ENCODE peak calls at places on chromosomes 2 and 18, in four cellular contexts. P, K, M and G are unnamed samples.

GRCh38 chr2:233845301-233846060 is 8.9 kb downstream of the HJURP start:
- DNase-seq in M (no peak), P (no peak), K (no peak), G (no peak)

GRCh38 chr18:11167778-11168177 is 18.4 kb upstream of the PIEZO2 start:
- DNase-seq in P (no peak), K (peak; percentile 85), M (no peak), G (no peak)

GRCh38 chr2:158391876-158392275 is 64.7 kb downstream of the CCDC148 start:
- DNase-seq in P (no peak), M (no peak), K (peak; percentile 16), G (no peak)

GRCh38 chr2:48221846-48222516 is 308.0 kb upstream of the STON1 start:
- DNase-seq in K (no peak), P (no peak), M (no peak), G (no peak)

GRCh38 chr2:138421971-138422335 is 79.6 kb upstream of the SPOPL start:
- DNase-seq in K (peak; percentile 76), P (no peak), M (peak; percentile 76), G (no peak)

GRCh38 chr2:3039188-3040065 is 338.2 kb downstream of the EIPR1 start:
- DNase-seq in M (no peak), K (no peak), P (no peak), G (no peak)

GRCh38 chr2:65660340-65660739 is 227.9 kb upstream of the SPRED2 start:
- DNase-seq in P (no peak), M (peak; percentile 15), K (peak; percentile 10), G (no peak)

GRCh38 chr2:124877065-124877671 is 852.1 kb downstream of the CNTNAP5 start:
- DNase-seq in P (no peak), M (peak; percentile 7), K (peak; percentile 81), G (no peak)

GRCh38 chr2:224910535-224910934 is 131.7 kb downstream of the DOCK10 start:
- DNase-seq in P (no peak), M (peak; percentile 14), K (peak; percentile 54), G (no peak)

GRCh38 chr18:13309031-13309430 is 90.5 kb downstream of the LDLRAD4 start:
- DNase-seq in K (no peak), M (no peak), P (no peak), G (no peak)

GRCh38 chr2:199019898-199020507 is 437.7 kb downstream of the SATB2 start:
- DNase-seq in M (peak; percentile 60), P (no peak), K (peak; percentile 59), G (no peak)

GRCh38 chr18:56407631-56408030 is 230.8 kb downstream of the TXNL1 start:
- DNase-seq in P (no peak), K (no peak), M (no peak), G (no peak)

GRCh38 chr2:1791670-1792069 is 47.4 kb upstream of the PXDN start:
- DNase-seq in P (no peak), M (no peak), K (peak; percentile 66), G (no peak)

GRCh38 chr2:102304711-102305591 is 6.4 kb upstream of the IL1RL1 start:
- DNase-seq in P (no peak), M (no peak), K (no peak), G (no peak)

GRCh38 chr18:58761970-58762780 is 90.9 kb downstream of the MALT1 start:
- DNase-seq in P (no peak), M (no peak), K (no peak), G (peak; percentile 22)

GRCh38 chr2:10894264-10894935 is 17.3 kb upstream of the KCNF1 start:
- DNase-seq in P (no peak), M (peak; percentile 65), K (no peak), G (no peak)

GRCh38 chr2:13180729-13181128 is 464.0 kb downstream of the TRIB2 start:
- DNase-seq in P (no peak), M (no peak), K (no peak), G (no peak)
- H3K56ac ChIP-seq in P (no peak overlapping the region), M (no peak overlapping the region), K (no peak overlapping the region), G (no peak overlapping the region)

GRCh38 chr2:206443735-206444527 is 599 bp downstream of the ADAM23 start:
- DNase-seq in P (no peak), K (peak; percentile 22), M (peak; percentile 62), G (peak; percentile 51)
- H3K18ac ChIP-seq in P (peak overlapping the region; percentile 0), K (no peak overlapping the region), M (peak overlapping the region; percentile 53), G (no peak overlapping the region)

DNA sequence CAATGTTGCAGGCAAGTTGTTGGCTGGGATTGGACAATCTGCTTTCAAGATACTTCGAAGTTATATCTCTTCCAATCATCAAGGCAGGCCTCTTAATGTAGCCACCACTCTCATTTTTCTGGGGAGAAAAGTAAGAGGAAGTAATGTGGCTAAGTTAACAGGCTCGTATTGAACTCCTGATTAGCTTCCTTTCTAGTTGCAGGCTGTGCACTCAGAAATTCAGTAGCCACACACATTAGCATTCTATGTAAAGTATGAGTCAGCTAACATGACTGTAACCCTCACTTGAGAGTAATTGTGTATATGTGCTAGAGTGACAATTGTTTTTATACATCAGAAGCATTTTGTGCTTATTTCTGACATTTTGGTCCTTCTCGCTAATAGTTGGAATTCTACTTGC is 3.3 kb downstream of the TWSG1 start:
- DNase-seq in P (no peak), M (no peak), K (peak; percentile 70), G (no peak)
- H3K56ac ChIP-seq in P (no peak overlapping the region), M (no peak overlapping the region), K (no peak overlapping the region), G (no peak overlapping the region)

GRCh38 chr2:41782306-41783158 is 265.3 kb upstream of the PKDCC start:
- DNase-seq in P (no peak), M (peak; percentile 34), K (peak; percentile 30), G (no peak)

GRCh38 chr2:41781082-41781481 is 266.7 kb upstream of the PKDCC start:
- DNase-seq in M (peak; percentile 22), P (no peak), K (no peak), G (no peak)

GRCh38 chr2:41779873-41780272 is 267.9 kb upstream of the PKDCC start:
- DNase-seq in M (no peak), K (no peak), P (no peak), G (no peak)

GRCh38 chr2:41784496-41784895 is 263.3 kb upstream of the PKDCC start:
- DNase-seq in M (no peak), P (no peak), K (no peak), G (peak; percentile 36)

DNA sequence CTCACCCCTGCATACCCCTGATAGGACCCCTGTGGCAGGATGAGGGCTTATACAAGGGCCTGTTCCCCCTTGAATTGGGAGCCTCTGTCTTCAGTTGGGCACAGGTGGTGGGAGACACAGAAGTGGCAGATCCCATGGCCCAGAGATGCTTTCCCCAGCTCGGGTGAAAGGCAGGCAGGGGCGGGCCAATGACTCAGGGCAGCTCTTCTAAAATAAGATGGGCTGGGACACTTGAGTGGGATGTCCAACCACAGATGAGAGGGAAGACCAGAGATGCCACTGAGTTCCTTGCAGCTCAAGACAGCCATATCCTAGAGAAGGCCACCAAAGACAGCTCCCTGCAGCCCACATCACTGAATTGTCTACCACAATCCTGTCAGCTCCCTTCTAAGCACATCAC is 262.2 kb upstream of the PKDCC start:
- DNase-seq in M (no peak), P (no peak), K (no peak), G (no peak)
- H3K18ac ChIP-seq in M (no peak overlapping the region), P (no peak overlapping the region), K (no peak overlapping the region), G (no peak overlapping the region)

DNA sequence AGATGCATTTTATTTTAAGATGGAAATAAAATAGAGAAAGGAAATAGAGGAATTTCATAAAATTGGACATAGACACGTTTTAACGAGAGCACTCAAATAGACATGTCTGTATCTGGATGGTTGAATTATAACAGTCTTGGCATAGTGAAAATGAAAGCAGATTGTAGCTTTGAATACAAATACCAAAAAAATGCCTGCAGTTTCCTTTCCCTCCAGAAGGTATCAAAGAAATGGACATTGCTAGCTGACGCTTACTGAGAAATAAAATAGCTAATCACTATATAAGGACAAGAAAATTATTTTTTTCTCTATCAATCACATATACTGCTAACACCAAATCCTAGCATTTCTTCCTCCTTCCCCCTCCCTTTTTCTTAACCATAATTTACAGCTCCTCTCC is 11.4 kb upstream of the MAPRE2 start:
- DNase-seq in P (no peak), K (no peak), M (no peak), G (no peak)
- H3K56ac ChIP-seq in P (no peak overlapping the region), K (peak overlapping the region; percentile 54), M (no peak overlapping the region), G (no peak overlapping the region)